ENCODE peak calls at places on chromosomes 6 and 20, in ten cellular contexts. W is mammary epithelial cell, D is GM23338, S is tibial artery, Q is H1, L is adrenal gland, X is uterus, U is body of pancreas, P is Panc1, H is fibroblast of lung. K is an unnamed sample. For H3K36me3, the result is how much of the 10 kb centered on the place peaks cover.

GRCh38 chr20:19824861-19825260 is 66.8 kb downstream of the RIN2 start:
- DNase-seq in W (no peak), D (no peak), S (no peak), Q (no peak), L (no peak), X (no peak), U (no peak), P (no peak), H (no peak), K (no peak)

GRCh38 chr20:50915424-50915823 is 15.8 kb downstream of the ADNP start:
- DNase-seq in W (peak), D (no peak), S (no peak), Q (no peak), L (no peak), X (no peak), U (no peak), P (no peak), H (peak), K (no peak)

GRCh38 chr6:161186173-161186769 is 87.6 kb downstream of the AGPAT4 start:
- DNase-seq in W (peak), D (no peak), S (peak), Q (no peak), L (peak), X (no peak), U (no peak), P (peak), H (peak), K (no peak)

GRCh38 chr6:107869871-107870270 is 45.8 kb upstream of the SCML4 start:
- DNase-seq in W (no peak), D (peak), S (no peak), Q (no peak), L (no peak), X (no peak), U (no peak), P (no peak), H (no peak), K (no peak)

GRCh38 chr6:41826343-41827043 is 39.0 kb downstream of the TOMM6 start:
- DNase-seq in W (no peak), D (no peak), S (no peak), Q (no peak), L (no peak), X (no peak), U (no peak), P (no peak), H (no peak), K (no peak)

GRCh38 chr6:157762636-157763035 is 60.4 kb upstream of the SNX9 start:
- DNase-seq in W (no peak), D (no peak), S (no peak), Q (no peak), L (no peak), X (no peak), U (no peak), P (no peak), H (no peak), K (no peak)

GRCh38 chr6:39080246-39080875 is 31.8 kb downstream of the GLP1R start:
- DNase-seq in W (no peak), D (no peak), S (no peak), Q (no peak), L (no peak), X (no peak), U (no peak), P (no peak), H (no peak), K (no peak)

GRCh38 chr6:159298840-159299239 is 129.6 kb downstream of the FNDC1 start:
- DNase-seq in W (no peak), D (no peak), S (no peak), Q (no peak), L (no peak), X (no peak), U (no peak), P (no peak), H (no peak), K (no peak)

GRCh38 chr6:108896111-108896661 is 48.0 kb downstream of the ARMC2 start:
- DNase-seq in W (peak), D (no peak), S (no peak), Q (no peak), L (no peak), X (no peak), U (no peak), P (no peak), H (peak), K (no peak)

GRCh38 chr6:1552296-1552761 is 57.4 kb upstream of the FOXC1 start:
- DNase-seq in W (peak), D (peak), S (no peak), Q (no peak), L (no peak), X (no peak), U (no peak), P (no peak), H (peak), K (no peak)

GRCh38 chr20:47456952-47457724 is 44.5 kb upstream of the NCOA3 start:
- DNase-seq in W (peak), D (no peak), S (no peak), Q (no peak), L (no peak), X (no peak), U (no peak), P (no peak), H (peak), K (peak)

GRCh38 chr20:59515906-59516209 is 88.5 kb upstream of the PHACTR3 start:
- DNase-seq in W (no peak), D (no peak), S (no peak), Q (no peak), L (no peak), X (no peak), U (no peak), P (no peak), H (no peak), K (no peak)

GRCh38 chr6:9482030-9482731 is 932.7 kb downstream of the TFAP2A start:
- DNase-seq in W (peak), D (peak), S (no peak), Q (no peak), L (no peak), X (no peak), U (no peak), P (peak), H (peak), K (no peak)

GRCh38 chr6:12578751-12579150 is 137.8 kb upstream of the PHACTR1 start:
- DNase-seq in W (peak), D (no peak), S (no peak), Q (no peak), L (no peak), X (no peak), U (no peak), P (no peak), H (peak), K (no peak)

GRCh38 chr6:169445227-169445626 is 191.6 kb upstream of the THBS2 start:
- DNase-seq in W (no peak), D (peak), S (no peak), Q (no peak), L (no peak), X (no peak), U (no peak), P (no peak), H (no peak), K (no peak)
- TF ChIP-seq CTCF in W (no peak), D (no peak), S (no peak), Q (peak), L (no peak), X (no peak), U (no peak), P (peak), H (no peak), K (no peak)

DNA sequence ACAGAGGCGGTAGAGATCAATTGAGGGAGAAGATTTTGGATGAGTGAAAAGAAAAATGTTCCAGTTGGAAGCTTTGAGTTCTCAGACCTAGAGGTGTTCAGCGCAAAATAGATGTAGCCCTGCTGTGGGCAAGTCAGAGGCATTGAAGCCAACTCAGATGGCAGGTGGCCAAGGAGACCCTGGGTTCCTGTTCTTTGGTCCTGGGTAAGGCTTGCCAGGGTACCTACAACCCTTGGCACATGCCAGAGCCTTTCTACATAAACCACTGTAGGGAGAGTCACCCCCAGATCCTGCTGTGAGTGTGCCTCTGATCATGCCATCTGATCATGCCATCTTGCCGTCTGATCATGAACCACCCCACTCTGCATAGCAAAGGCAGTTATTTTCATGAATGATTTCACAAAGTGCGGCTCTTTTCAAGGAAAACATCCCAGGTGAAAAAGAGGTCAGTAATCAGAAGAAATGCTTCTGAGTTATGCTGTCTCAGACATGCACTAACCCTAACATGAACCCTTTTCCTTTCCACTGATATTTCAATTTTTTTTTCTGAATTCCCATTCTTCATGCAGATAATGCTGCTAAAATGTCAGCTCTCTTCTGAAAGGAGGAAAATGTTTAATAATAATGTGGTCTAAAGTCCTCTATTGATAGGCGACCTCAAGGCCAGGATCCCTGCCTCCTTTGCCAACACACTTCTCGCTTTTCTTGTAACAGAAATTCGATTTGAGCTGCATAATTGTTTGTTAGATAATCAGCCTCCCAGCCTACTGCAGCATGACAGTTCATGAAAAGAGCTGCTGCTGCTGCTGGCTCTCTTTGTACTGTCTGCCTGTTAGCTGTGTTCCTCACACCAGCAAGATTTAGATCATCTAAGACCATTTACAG is 153.7 kb downstream of the MTHFD1L start:
- DNase-seq in W (no peak), D (no peak), S (no peak), Q (no peak), L (no peak), X (no peak), U (peak), P (no peak), H (peak), K (no peak)
- H3K36me3 ChIP-seq in W (under half), D (under half), S (under half), Q (under half), L (under half), X (under half), U (under half), P (under half), H (under half), K (under half)

DNA sequence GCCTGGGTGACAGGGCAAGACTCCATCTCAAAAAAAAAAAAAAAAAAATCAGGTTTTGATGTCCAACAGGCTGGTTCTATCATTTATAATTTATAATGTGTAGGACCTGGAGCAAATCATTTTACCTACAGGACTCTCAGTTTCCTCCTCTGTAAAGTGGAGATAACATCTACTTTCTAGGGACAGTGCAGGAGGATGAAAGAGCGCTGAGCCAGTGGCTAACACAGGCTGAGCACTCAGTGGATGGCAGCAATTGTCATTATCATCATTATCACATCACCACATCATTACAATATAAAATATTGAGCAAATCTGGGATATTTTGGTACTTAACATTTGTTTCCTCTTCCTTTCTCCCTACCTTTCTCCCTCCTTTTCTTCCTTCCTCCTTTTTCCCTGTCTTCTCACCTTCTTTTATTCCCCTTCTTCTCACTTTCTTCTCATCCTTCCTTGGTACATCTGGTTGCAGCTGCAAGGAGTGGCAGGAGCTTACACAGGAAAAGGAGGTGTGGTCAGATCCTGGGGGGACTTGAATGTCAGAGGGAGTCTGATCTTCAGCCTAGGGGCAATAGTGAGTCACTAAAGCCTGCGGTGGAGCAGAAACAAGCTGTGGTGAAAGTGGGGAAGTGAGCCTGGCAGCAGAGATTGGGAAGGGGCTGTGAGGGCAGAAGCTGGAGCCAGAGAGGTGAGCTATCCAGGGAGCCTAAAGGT is 24.6 kb upstream of the CTNNBL1 start:
- DNase-seq in W (peak), D (peak), S (no peak), Q (no peak), L (no peak), X (no peak), U (no peak), P (no peak), H (peak), K (no peak)
- TF ChIP-seq CTCF in W (no peak), D (no peak), S (no peak), Q (no peak), L (no peak), X (no peak), U (no peak), P (no peak), H (no peak), K (no peak)

GRCh38 chr6:25435397-25435985 is 156.3 kb downstream of the CARMIL1 start:
- DNase-seq in W (no peak), D (no peak), S (no peak), Q (no peak), L (no peak), X (no peak), U (no peak), P (no peak), H (no peak), K (no peak)
- H3K36me3 ChIP-seq in W (under half), D (under half), S (under half), Q (under half), L (under half), X (under half), U (under half), P (under half), H (under half), K (under half)

DNA sequence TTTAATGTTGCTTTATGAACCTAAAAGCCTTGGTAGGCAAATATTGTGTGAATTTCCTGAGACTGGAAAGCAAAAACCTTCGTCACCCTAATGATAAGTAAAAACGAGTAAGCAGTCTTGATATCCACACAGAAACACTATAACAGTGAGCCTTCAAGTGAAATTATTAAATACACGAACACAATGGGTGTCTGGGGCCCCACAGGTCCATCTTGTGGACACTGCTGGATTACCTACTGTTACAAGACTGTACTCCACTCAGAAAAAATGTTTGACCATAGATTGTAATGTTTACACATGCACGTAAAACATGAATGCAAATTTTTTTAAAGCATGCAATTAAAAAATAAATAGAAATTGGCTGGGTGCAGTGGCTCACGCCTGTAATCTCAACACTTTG is 466.9 kb downstream of the CD83 start:
- DNase-seq in W (no peak), D (no peak), S (no peak), Q (no peak), L (no peak), X (no peak), U (no peak), P (no peak), H (peak), K (no peak)
- TF ChIP-seq CTCF in W (no peak), D (no peak), S (no peak), Q (no peak), L (no peak), X (no peak), U (no peak), P (peak), H (no peak), K (peak)

DNA sequence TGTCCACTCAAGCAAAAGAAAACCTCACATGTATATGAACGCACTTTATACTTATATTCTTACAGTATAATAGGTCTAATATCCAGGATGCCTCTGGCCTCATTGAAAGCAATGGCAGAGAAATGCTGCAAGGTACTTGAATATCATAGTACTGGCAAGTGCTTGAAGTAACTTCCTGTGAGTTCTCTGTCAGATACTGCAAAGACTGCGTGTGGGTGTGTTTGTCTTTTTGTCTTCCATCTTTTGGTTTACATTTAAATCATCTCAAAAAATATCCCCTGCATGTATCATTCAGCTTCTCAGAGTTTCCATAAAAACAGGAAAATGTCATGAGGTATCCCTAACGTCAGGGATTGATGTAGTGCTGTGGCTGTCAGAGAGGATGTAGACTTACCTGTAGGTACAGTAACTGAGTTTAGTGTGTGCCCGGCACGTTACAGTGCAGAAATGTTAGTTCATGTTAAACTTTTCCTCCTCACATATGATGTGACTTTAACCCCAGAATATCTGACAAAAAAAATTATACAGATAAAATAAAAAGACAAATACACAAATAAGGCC is 184.3 kb downstream of the DST start:
- DNase-seq in W (no peak), D (no peak), S (no peak), Q (no peak), L (no peak), X (no peak), U (no peak), P (no peak), H (no peak), K (no peak)
- H3K36me3 ChIP-seq in W (under half), D (under half), S (under half), Q (under half), L (under half), X (under half), U (under half), P (half or more), H (under half), K (under half)

GRCh38 chr6:30127238-30128093 is 8.5 kb upstream of the TRIM40 start:
- DNase-seq in W (no peak), D (peak), S (no peak), Q (no peak), L (no peak), X (no peak), U (peak), P (no peak), H (no peak), K (peak)

GRCh38 chr6:30131947-30132497 is 3.9 kb upstream of the TRIM40 start:
- DNase-seq in W (no peak), D (no peak), S (no peak), Q (no peak), L (no peak), X (no peak), U (no peak), P (no peak), H (no peak), K (no peak)

GRCh38 chr6:30129818-30130679 is 5.9 kb upstream of the TRIM40 start:
- DNase-seq in W (no peak), D (no peak), S (no peak), Q (no peak), L (no peak), X (no peak), U (no peak), P (no peak), H (no peak), K (no peak)

GRCh38 chr6:30129270-30129669 is 6.7 kb upstream of the TRIM40 start:
- DNase-seq in W (no peak), D (no peak), S (no peak), Q (no peak), L (no peak), X (no peak), U (no peak), P (no peak), H (no peak), K (no peak)

GRCh38 chr6:30130887-30131862 is 4.8 kb upstream of the TRIM40 start:
- DNase-seq in W (peak), D (peak), S (no peak), Q (no peak), L (peak), X (peak), U (peak), P (peak), H (peak), K (peak)
- TF ChIP-seq CTCF in W (peak), D (peak), S (peak), Q (peak), L (peak), X (peak), U (peak), P (peak), H (peak), K (peak)

GRCh38 chr6:134992155-134992554 is 42.3 kb upstream of the ALDH8A1 start:
- DNase-seq in W (no peak), D (no peak), S (no peak), Q (no peak), L (no peak), X (no peak), U (no peak), P (no peak), H (no peak), K (no peak)
- H3K36me3 ChIP-seq in W (under half), D (under half), S (under half), Q (under half), L (under half), X (under half), U (under half), P (under half), H (under half), K (under half)

GRCh38 chr6:56616967-56617366 is 25.7 kb downstream of the DST start:
- DNase-seq in W (no peak), D (no peak), S (no peak), Q (no peak), L (no peak), X (no peak), U (no peak), P (no peak), H (no peak), K (no peak)

GRCh38 chr6:56620229-56620868 is 22.3 kb downstream of the DST start:
- DNase-seq in W (no peak), D (no peak), S (no peak), Q (no peak), L (no peak), X (no peak), U (no peak), P (no peak), H (no peak), K (no peak)

GRCh38 chr6:56613247-56613851 is 29.3 kb downstream of the DST start:
- DNase-seq in W (no peak), D (no peak), S (no peak), Q (no peak), L (no peak), X (no peak), U (no peak), P (no peak), H (no peak), K (no peak)

DNA sequence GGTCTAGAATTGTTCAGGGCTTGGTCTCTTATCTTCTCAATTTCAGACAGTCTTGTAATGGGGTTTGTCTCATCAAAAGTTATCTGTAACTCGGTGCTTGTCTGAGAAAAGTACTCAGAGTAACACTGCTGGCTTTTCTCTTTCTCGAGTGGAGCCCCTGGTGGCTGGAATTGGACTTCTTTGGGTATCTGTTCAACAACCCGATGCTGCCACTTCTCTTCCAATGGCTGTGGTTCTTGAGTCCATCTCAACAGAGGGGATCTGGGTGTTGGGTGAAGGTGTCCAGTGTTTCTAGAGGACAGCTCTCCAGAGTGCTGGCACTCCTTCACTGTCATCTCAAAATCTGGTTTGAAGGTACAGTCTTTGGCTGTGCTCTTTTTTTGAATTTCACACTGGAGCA is 24.6 kb downstream of the DST start:
- DNase-seq in W (no peak), D (peak), S (no peak), Q (no peak), L (no peak), X (no peak), U (no peak), P (no peak), H (no peak), K (no peak)
- TF ChIP-seq CTCF in W (peak), D (peak), S (no peak), Q (peak), L (no peak), X (no peak), U (no peak), P (peak), H (no peak), K (no peak)

DNA sequence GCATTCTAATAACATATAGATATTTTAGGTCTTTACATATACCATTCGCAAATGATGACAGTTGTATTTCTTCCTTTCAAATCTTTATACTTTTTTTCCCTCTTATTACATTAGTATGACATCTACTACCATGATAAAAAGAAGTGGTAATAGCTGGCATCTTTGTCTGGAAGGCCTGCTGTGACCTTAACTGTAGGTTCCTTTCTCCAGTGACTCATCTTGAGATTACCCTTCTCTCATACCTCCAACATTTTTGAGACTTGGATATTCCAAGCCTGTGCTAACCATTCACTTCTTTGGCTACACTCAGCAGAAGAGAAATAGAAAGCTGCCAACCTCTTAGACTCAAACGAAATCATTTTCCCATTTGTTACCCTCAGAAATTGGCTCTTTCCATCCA is 30.3 kb downstream of the ZKSCAN8 start:
- DNase-seq in W (no peak), D (no peak), S (no peak), Q (no peak), L (no peak), X (no peak), U (no peak), P (no peak), H (no peak), K (no peak)
- H3K36me3 ChIP-seq in W (under half), D (under half), S (under half), Q (under half), L (under half), X (under half), U (under half), P (under half), H (under half), K (under half)